ENCODE peak calls at places on chromosome 15, in seven cellular contexts. A is K562, R is GM12892, V is HepG2, W is SK-N-SH, Z is H1, G is GM12878. T is an unnamed sample.

GRCh38 chr15:25171111-25171811 is 216.5 kb downstream of the SNRPN start:
- DNase-seq in A (no peak), R (no peak), V (no peak), W (no peak), Z (peak; percentile 26), G (no peak), T (no peak)

GRCh38 chr15:75732809-75733451 is 20.3 kb upstream of the CSPG4 start:
- DNase-seq in A (peak; percentile 69), R (peak; percentile 59), V (peak; percentile 50), W (peak; percentile 90), Z (peak; percentile 96), G (no peak), T (peak; percentile 63)

GRCh38 chr15:58628206-58629057 is 121.1 kb downstream of the ADAM10 start:
- DNase-seq in A (no peak), R (no peak), V (no peak), W (no peak), Z (no peak), G (peak; percentile 9), T (no peak)

GRCh38 chr15:39966521-39966920 is 32.6 kb downstream of the EIF2AK4 start:
- DNase-seq in A (no peak), R (no peak), V (no peak), W (no peak), Z (no peak), G (no peak), T (no peak)

GRCh38 chr15:94225616-94226015 is 5.7 kb upstream of the MCTP2 start:
- DNase-seq in A (no peak), R (no peak), V (no peak), W (no peak), Z (no peak), G (no peak), T (no peak)

GRCh38 chr15:74431116-74431515 is 2.6 kb downstream of the SEMA7A start:
- DNase-seq in A (no peak), R (no peak), V (no peak), W (no peak), Z (no peak), G (no peak), T (no peak)

GRCh38 chr15:33857726-33858125 is 110.6 kb upstream of the CHRM5 start:
- DNase-seq in A (no peak), R (no peak), V (no peak), W (no peak), Z (no peak), G (no peak), T (no peak)

GRCh38 chr15:95365615-95366107 is 964.8 kb upstream of the NR2F2 start:
- DNase-seq in A (no peak), R (no peak), V (no peak), W (no peak), Z (no peak), G (no peak), T (no peak)

GRCh38 chr15:101262551-101262950 is 10.7 kb upstream of the CHSY1 start:
- DNase-seq in A (no peak), R (no peak), V (no peak), W (no peak), Z (no peak), G (no peak), T (no peak)

GRCh38 chr15:85543741-85544155 is 163.3 kb downstream of the AKAP13 start:
- DNase-seq in A (no peak), R (no peak), V (no peak), W (no peak), Z (peak; percentile 54), G (no peak), T (no peak)

GRCh38 chr15:73927003-73927475 is 777 bp downstream of the LOXL1 start:
- DNase-seq in A (peak; percentile 18), R (no peak), V (no peak), W (no peak), Z (peak; percentile 83), G (no peak), T (peak; percentile 50)

GRCh38 chr15:66909381-66909890 is 156.0 kb upstream of the SMAD3 start:
- DNase-seq in A (no peak), R (no peak), V (no peak), W (no peak), Z (no peak), G (no peak), T (no peak)

GRCh38 chr15:34335176-34335575 is 2.4 kb downstream of the SLC12A6 start:
- DNase-seq in A (no peak), R (no peak), V (no peak), W (no peak), Z (no peak), G (no peak), T (no peak)

GRCh38 chr15:31216210-31216911 is 110.3 kb upstream of the KLF13 start:
- DNase-seq in A (peak; percentile 43), R (peak; percentile 78), V (peak; percentile 83), W (peak; percentile 88), Z (peak; percentile 67), G (no peak), T (peak; percentile 70)

GRCh38 chr15:78739206-78739605 is 72.1 kb downstream of the ADAMTS7 start:
- DNase-seq in A (no peak), R (no peak), V (no peak), W (no peak), Z (peak; percentile 39), G (no peak), T (no peak)

GRCh38 chr15:40338921-40339620 is 1.7 kb downstream of the CCDC9B start:
- DNase-seq in A (no peak), R (no peak), V (peak; percentile 85), W (no peak), Z (no peak), G (no peak), T (no peak)

GRCh38 chr15:69193948-69194827 is 33.8 kb downstream of the GLCE start:
- DNase-seq in A (no peak), R (no peak), V (no peak), W (no peak), Z (no peak), G (no peak), T (no peak)

GRCh38 chr15:95448531-95449210 is 881.8 kb upstream of the NR2F2 start:
- DNase-seq in A (no peak), R (no peak), V (no peak), W (no peak), Z (no peak), G (no peak), T (no peak)

GRCh38 chr15:90388462-90389182 is 580 bp downstream of the IQGAP1 start:
- DNase-seq in A (peak; percentile 80), R (peak; percentile 53), V (peak; percentile 17), W (no peak), Z (peak; percentile 73), G (no peak), T (peak; percentile 32)

GRCh38 chr15:69138963-69139362 is 21.5 kb upstream of the GLCE start:
- DNase-seq in A (no peak), R (no peak), V (no peak), W (no peak), Z (no peak), G (no peak), T (no peak)

GRCh38 chr15:101124731-101125558 is 126.9 kb downstream of the CHSY1 start:
- DNase-seq in A (no peak), R (no peak), V (no peak), W (no peak), Z (no peak), G (peak; percentile 27), T (no peak)

GRCh38 chr15:43132830-43133428 is 457 bp upstream of the TMEM62 start:
- DNase-seq in A (no peak), R (no peak), V (no peak), W (peak; percentile 21), Z (no peak), G (no peak), T (no peak)

GRCh38 chr15:52011711-52012144 is 7.3 kb upstream of the MAPK6 start:
- DNase-seq in A (no peak), R (no peak), V (peak; percentile 50), W (no peak), Z (no peak), G (no peak), T (no peak)

GRCh38 chr15:57924536-57924935 is 141.0 kb downstream of the ALDH1A2 start:
- DNase-seq in A (no peak), R (no peak), V (no peak), W (no peak), Z (no peak), G (no peak), T (no peak)

GRCh38 chr15:48090115-48090514 is 30.7 kb upstream of the SLC24A5 start:
- DNase-seq in A (no peak), R (no peak), V (no peak), W (no peak), Z (no peak), G (no peak), T (no peak)

GRCh38 chr15:69390575-69390974 is 23.6 kb upstream of the KIF23 start:
- DNase-seq in A (no peak), R (no peak), V (no peak), W (no peak), Z (no peak), G (no peak), T (no peak)

GRCh38 chr15:33242165-33242564 is 47.7 kb upstream of the FMN1 start:
- DNase-seq in A (no peak), R (no peak), V (peak; percentile 10), W (peak; percentile 7), Z (no peak), G (no peak), T (no peak)

GRCh38 chr15:56835598-56836275 is 82.7 kb upstream of the TCF12 start:
- DNase-seq in A (no peak), R (no peak), V (no peak), W (peak; percentile 30), Z (no peak), G (no peak), T (no peak)

GRCh38 chr15:100106732-100107131 is 235.0 kb downstream of the ADAMTS17 start:
- DNase-seq in A (no peak), R (no peak), V (no peak), W (peak; percentile 85), Z (no peak), G (no peak), T (no peak)

GRCh38 chr15:41934843-41935242 is 37.5 kb downstream of the EHD4 start:
- DNase-seq in A (no peak), R (no peak), V (no peak), W (no peak), Z (peak; percentile 63), G (no peak), T (no peak)
- TF ChIP-seq TAF1 in A (no peak), R (no peak), V (no peak), W (no peak), Z (no peak), G (no peak), T (no peak)

GRCh38 chr15:61916104-61916503 is 144.1 kb downstream of the VPS13C start:
- DNase-seq in A (no peak), R (no peak), V (no peak), W (peak; percentile 58), Z (no peak), G (no peak), T (no peak)
- TF ChIP-seq TAF1 in A (no peak), R (no peak), V (no peak), W (no peak), Z (no peak), G (no peak), T (no peak)

GRCh38 chr15:29128671-29129070 is 141.0 kb downstream of the NSMCE3 start:
- DNase-seq in A (no peak), R (no peak), V (no peak), W (no peak), Z (no peak), G (no peak), T (no peak)
- TF ChIP-seq TAF1 in A (no peak), R (no peak), V (no peak), W (no peak), Z (no peak), G (no peak), T (no peak)

GRCh38 chr15:45594322-45594721 is 7.1 kb downstream of the BLOC1S6 start:
- DNase-seq in A (no peak), R (no peak), V (no peak), W (no peak), Z (no peak), G (no peak), T (no peak)
- TF ChIP-seq TAF1 in A (no peak), R (no peak), V (no peak), W (no peak), Z (no peak), G (no peak), T (no peak)

GRCh38 chr15:67918205-67918861 is 78.5 kb upstream of the RNU6-1 start:
- DNase-seq in A (no peak), R (no peak), V (no peak), W (no peak), Z (peak; percentile 49), G (no peak), T (no peak)
- TF ChIP-seq TAF1 in A (no peak), R (no peak), V (no peak), W (no peak), Z (no peak), G (no peak), T (no peak)